ENCODE peak calls at places on chromosomes 7 and 10, in four cellular contexts. Q is T47D; Y is SW480; A is activated CD8-positive, alpha-beta memory T cell treated with anti-CD3 and anti-CD28 coated beads for 48 hours. G is an unnamed sample.

GRCh38 chr7:102843850-102844249 is 69.0 kb upstream of the LRRC17 start:
- DNase-seq in Q (no peak), Y (no peak), A (no peak), G (no peak)

GRCh38 chr10:43913676-43914235 is 265.1 kb upstream of the ZNF32 start:
- DNase-seq in Q (peak), Y (no peak), A (no peak), G (no peak)

GRCh38 chr10:436013-436697 is 253.3 kb downstream of the DIP2C start:
- DNase-seq in Q (peak), Y (no peak), A (no peak), G (no peak)

GRCh38 chr7:42128703-42129102 is 108.3 kb downstream of the GLI3 start:
- DNase-seq in Q (peak), Y (peak), A (no peak), G (no peak)

GRCh38 chr7:34748244-34749039 is 90.4 kb downstream of the NPSR1 start:
- DNase-seq in Q (peak), Y (peak), A (no peak), G (peak)

GRCh38 chr7:922334-923107 is 32.0 kb downstream of the ADAP1 start:
- DNase-seq in Q (no peak), Y (peak), A (no peak), G (no peak)

GRCh38 chr7:128827971-128828711 is 2.1 kb upstream of the FLNC start:
- DNase-seq in Q (no peak), Y (peak), A (no peak), G (no peak)

GRCh38 chr7:27663989-27664331 is 1.3 kb upstream of the HIBADH start:
- DNase-seq in Q (no peak), Y (no peak), A (no peak), G (no peak)

GRCh38 chr7:36894190-36894589 is 169.9 kb upstream of the AOAH start:
- DNase-seq in Q (no peak), Y (no peak), A (no peak), G (no peak)

GRCh38 chr10:110422548-110422947 is 75.2 kb upstream of the DUSP5 start:
- DNase-seq in Q (no peak), Y (no peak), A (no peak), G (no peak)

GRCh38 chr7:7294914-7295313 is 112.6 kb downstream of the C1GALT1 start:
- DNase-seq in Q (no peak), Y (peak), A (no peak), G (no peak)

GRCh38 chr10:67803588-67804394 is 34.2 kb downstream of the DNAJC12 start:
- DNase-seq in Q (no peak), Y (no peak), A (no peak), G (no peak)

GRCh38 chr7:26151096-26151495 is 902 bp upstream of the NFE2L3 start:
- DNase-seq in Q (no peak), Y (no peak), A (no peak), G (no peak)

GRCh38 chr10:92327445-92328433 is 36.8 kb downstream of the MARCHF5 start:
- DNase-seq in Q (no peak), Y (no peak), A (no peak), G (no peak)

GRCh38 chr10:3186365-3186764 is 13.8 kb upstream of the PITRM1 start:
- DNase-seq in Q (no peak), Y (no peak), A (no peak), G (no peak)

GRCh38 chr7:64867863-64868440 is 35.1 kb upstream of the ZNF273 start:
- DNase-seq in Q (no peak), Y (no peak), A (no peak), G (no peak)

GRCh38 chr10:126135177-126135576 is 238.8 kb downstream of the FANK1 start:
- DNase-seq in Q (no peak), Y (no peak), A (no peak), G (no peak)

GRCh38 chr7:99677013-99677412 is 2.8 kb downstream of the CYP3A5 start:
- DNase-seq in Q (no peak), Y (no peak), A (no peak), G (no peak)

G was measured in Calu3.